ENCODE peak calls at places on chromosome 13, in four cellular contexts. D, Z, N and J are unnamed samples.

GRCh38 chr13:110559429-110559943 is 2.0 kb downstream of the RAB20 start:
- DNase-seq in D (no peak), Z (peak; percentile 57), N (peak; percentile 44), J (no peak)

GRCh38 chr13:77345150-77345780 is 18.4 kb upstream of the MYCBP2 start:
- DNase-seq in D (no peak), Z (no peak), N (no peak), J (no peak)

GRCh38 chr13:95254341-95254740 is 46.9 kb downstream of the ABCC4 start:
- DNase-seq in D (peak; percentile 18), Z (no peak), N (peak; percentile 25), J (no peak)

GRCh38 chr13:33341861-33342452 is 56.4 kb upstream of the STARD13 start:
- DNase-seq in D (no peak), Z (no peak), N (no peak), J (no peak)

GRCh38 chr13:45393941-45394570 is 24.1 kb downstream of the SLC25A30 start:
- DNase-seq in D (peak; percentile 63), Z (peak; percentile 61), N (peak; percentile 45), J (no peak)

GRCh38 chr13:86906458-86906857 is 764.7 kb upstream of the SLITRK5 start:
- DNase-seq in D (no peak), Z (no peak), N (no peak), J (no peak)

GRCh38 chr13:33728271-33729037 is 89.5 kb upstream of the RFC3 start:
- DNase-seq in D (peak; percentile 36), Z (peak; percentile 44), N (no peak), J (no peak)

GRCh38 chr13:51906581-51906980 is 44.8 kb downstream of the CCDC70 start:
- DNase-seq in D (no peak), Z (no peak), N (no peak), J (peak; percentile 54)

GRCh38 chr13:72403396-72404010 is 323.9 kb downstream of the MZT1 start:
- DNase-seq in D (no peak), Z (no peak), N (no peak), J (no peak)

GRCh38 chr13:86848716-86849115 is 822.5 kb upstream of the SLITRK5 start:
- DNase-seq in D (no peak), Z (no peak), N (no peak), J (no peak)

GRCh38 chr13:29845440-29846056 is 4.9 kb downstream of the UBL3 start:
- DNase-seq in D (peak; percentile 57), Z (no peak), N (no peak), J (no peak)

GRCh38 chr13:33642374-33643065 is 175.4 kb upstream of the RFC3 start:
- DNase-seq in D (peak; percentile 96), Z (peak; percentile 48), N (peak; percentile 82), J (no peak)

GRCh38 chr13:81664872-81665271 is 1323.9 kb upstream of the SPRY2 start:
- DNase-seq in D (no peak), Z (no peak), N (no peak), J (no peak)

GRCh38 chr13:111881700-111882099 is 185.2 kb upstream of the SOX1 start:
- DNase-seq in D (no peak), Z (no peak), N (no peak), J (peak; percentile 48)

GRCh38 chr13:42177189-42177588 is 94.8 kb upstream of the AKAP11 start:
- DNase-seq in D (no peak), Z (no peak), N (no peak), J (no peak)

GRCh38 chr13:69331245-69331644 is 776.4 kb upstream of the ATXN8OS start:
- DNase-seq in D (no peak), Z (no peak), N (no peak), J (no peak)

GRCh38 chr13:36453518-36453917 is 21.2 kb downstream of the CCNA1 start:
- DNase-seq in D (peak; percentile 38), Z (no peak), N (no peak), J (no peak)
- TF ChIP-seq CTCF in D (peak; percentile 37), Z (no peak), N (peak; percentile 9), J (peak; percentile 67)

DNA sequence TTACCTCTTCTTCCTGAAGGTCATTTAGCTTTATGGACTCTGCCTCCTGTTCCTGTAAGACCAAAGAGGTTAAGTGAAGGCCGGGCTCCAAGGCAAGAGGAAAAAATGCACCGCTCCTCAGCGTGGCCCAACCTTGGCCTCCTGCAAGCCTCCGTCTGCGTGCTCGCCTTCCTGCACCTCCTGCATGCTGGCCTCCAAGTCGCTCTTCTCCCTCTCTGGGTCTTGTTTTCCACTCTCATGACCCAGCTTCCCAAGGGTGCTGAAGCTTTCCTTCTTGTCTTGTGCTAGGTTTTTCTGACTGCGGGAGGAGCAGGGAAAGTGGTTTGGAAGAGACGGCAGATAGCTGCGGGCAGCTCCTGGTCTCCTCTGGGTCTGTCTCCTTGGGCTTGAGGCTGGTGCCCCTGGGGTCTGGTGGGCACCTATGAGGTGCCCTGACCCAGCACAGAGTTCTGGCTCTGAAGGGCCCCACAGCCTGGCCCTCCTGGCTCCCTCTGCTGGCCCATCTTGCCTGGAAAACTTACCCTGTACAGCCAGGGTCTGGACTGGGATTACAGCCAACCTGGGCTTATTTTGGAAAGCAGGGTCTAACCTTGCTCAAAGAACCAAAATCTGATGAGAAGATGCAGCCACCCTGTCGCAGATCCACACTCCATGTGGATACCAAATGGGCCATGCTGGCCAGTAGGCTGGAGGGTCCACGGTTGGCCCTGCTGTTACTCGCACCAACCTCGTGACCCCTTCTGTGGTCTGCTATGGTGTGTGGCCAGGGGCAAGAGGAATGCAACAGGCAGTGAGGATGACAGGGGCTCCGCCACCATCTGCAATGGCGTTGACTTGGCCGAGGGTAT is 5.2 kb downstream of the C13orf46 start:
- DNase-seq in D (no peak), Z (no peak), N (no peak), J (no peak)
- TF ChIP-seq CTCF in D (no peak), Z (no peak), N (no peak), J (no peak)

DNA sequence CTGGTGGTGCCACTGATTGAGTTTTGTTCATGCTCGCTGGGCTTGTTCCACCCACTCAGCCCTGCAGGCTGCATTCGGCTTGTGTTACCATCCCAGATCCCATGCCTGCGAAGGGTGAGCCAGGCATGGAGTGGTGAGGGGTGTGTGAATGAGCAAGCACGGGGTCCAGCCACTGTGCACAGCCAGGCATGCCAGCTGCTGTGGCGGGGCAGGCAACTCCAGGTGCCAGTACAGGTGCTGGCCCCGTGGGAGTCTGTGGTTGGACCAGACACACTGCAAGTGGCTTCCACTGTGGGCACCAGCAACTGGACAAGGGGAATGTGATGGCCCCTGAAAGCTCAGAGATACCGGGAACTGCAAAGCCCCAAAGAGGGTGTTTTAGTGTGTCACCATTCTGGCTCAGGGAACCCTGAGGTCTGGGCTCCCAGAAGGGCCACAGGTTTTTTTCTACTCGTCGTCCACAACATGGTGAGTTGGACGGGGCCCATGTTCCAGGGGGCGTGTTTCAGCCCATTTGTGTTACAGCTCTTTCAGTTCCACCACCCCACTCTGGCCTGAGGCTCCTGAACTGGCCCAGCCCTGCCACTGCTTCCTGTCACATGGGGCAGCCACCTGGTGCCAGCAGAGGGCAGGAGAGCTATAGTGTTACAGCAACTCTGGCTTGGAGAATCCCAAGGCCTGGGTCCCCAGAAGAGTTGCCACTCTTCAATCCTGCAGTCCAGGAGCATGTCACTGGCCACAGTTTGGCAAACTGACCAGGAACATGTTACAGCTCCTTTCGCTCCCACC is 217.0 kb upstream of the OBI1 start:
- DNase-seq in D (no peak), Z (no peak), N (no peak), J (no peak)
- TF ChIP-seq CTCF in D (no peak), Z (no peak), N (no peak), J (no peak)

GRCh38 chr13:23175920-23176319 is 4.9 kb upstream of the SGCG start:
- DNase-seq in D (no peak), Z (no peak), N (peak; percentile 1), J (no peak)
- TF ChIP-seq CTCF in D (peak; percentile 44), Z (no peak), N (no peak), J (peak; percentile 73)